ENCODE peak calls at places on chromosomes 3 and 15, in five cellular contexts. J, W, U, F and G are unnamed samples.

GRCh38 chr3:152051501-152052404 is 178.3 kb downstream of the SUCNR1 start:
- DNase-seq in J (peak), W (no peak), U (no peak), F (no peak), G (peak)

GRCh38 chr3:47000922-47001730 is 21.7 kb downstream of the NBEAL2 start:
- DNase-seq in J (no peak), W (no peak), U (no peak), F (no peak), G (no peak)

GRCh38 chr15:62068071-62068786 is 1.5 kb downstream of the C2CD4A start:
- DNase-seq in J (peak), W (peak), U (peak), F (no peak), G (peak)

GRCh38 chr3:50371133-50371670 is 11.9 kb upstream of the TMEM115 start:
- DNase-seq in J (no peak), W (no peak), U (no peak), F (no peak), G (peak)

GRCh38 chr15:79050341-79050740 is 40.2 kb downstream of the RASGRF1 start:
- DNase-seq in J (no peak), W (no peak), U (no peak), F (no peak), G (no peak)

GRCh38 chr15:74322558-74323180 is 44.8 kb downstream of the CYP11A1 start:
- DNase-seq in J (peak), W (peak), U (peak), F (peak), G (peak)

GRCh38 chr3:8985411-8985831 is 22.1 kb upstream of the RAD18 start:
- DNase-seq in J (no peak), W (no peak), U (no peak), F (no peak), G (no peak)

GRCh38 chr3:123652346-123652984 is 67.6 kb upstream of the HACD2 start:
- DNase-seq in J (peak), W (peak), U (peak), F (peak), G (peak)

GRCh38 chr15:92118162-92118935 is 264.8 kb downstream of the SLCO3A1 start:
- DNase-seq in J (no peak), W (no peak), U (no peak), F (no peak), G (no peak)

GRCh38 chr3:170467007-170467406 is 48.3 kb downstream of the CLDN11 start:
- DNase-seq in J (no peak), W (no peak), U (no peak), F (no peak), G (no peak)

GRCh38 chr3:119433613-119434325 is 29.6 kb downstream of the TMEM39A start:
- DNase-seq in J (no peak), W (no peak), U (no peak), F (no peak), G (no peak)

GRCh38 chr15:55816017-55816416 is 73.1 kb upstream of the PRTG start:
- DNase-seq in J (no peak), W (no peak), U (no peak), F (no peak), G (no peak)

GRCh38 chr3:52359116-52359855 is 43.2 kb downstream of the DNAH1 start:
- DNase-seq in J (no peak), W (no peak), U (no peak), F (no peak), G (no peak)

GRCh38 chr3:135694142-135694541 is 271.4 kb upstream of the PPP2R3A start:
- DNase-seq in J (no peak), W (no peak), U (no peak), F (no peak), G (no peak)

GRCh38 chr15:44102675-44103254 is 92.3 kb downstream of the FRMD5 start:
- DNase-seq in J (no peak), W (peak), U (no peak), F (no peak), G (no peak)

GRCh38 chr3:39668420-39668819 is 141.0 kb upstream of the MYRIP start:
- DNase-seq in J (peak), W (no peak), U (no peak), F (no peak), G (peak)

GRCh38 chr3:159779883-159780282 is 208.8 kb upstream of the IL12A start:
- DNase-seq in J (no peak), W (no peak), U (no peak), F (no peak), G (no peak)

GRCh38 chr15:51818156-51818555 is 11.3 kb upstream of the TMOD3 start:
- DNase-seq in J (no peak), W (no peak), U (no peak), F (no peak), G (no peak)

GRCh38 chr3:127274200-127274599 is 13.6 kb downstream of the PRR20G start:
- DNase-seq in J (no peak), W (no peak), U (peak), F (no peak), G (no peak)

GRCh38 chr15:85642693-85643058 is 152.0 kb downstream of the KLHL25 start:
- DNase-seq in J (no peak), W (peak), U (no peak), F (no peak), G (no peak)

GRCh38 chr3:131020122-131020693 is 6.4 kb downstream of the ASTE1 start:
- DNase-seq in J (peak), W (no peak), U (no peak), F (no peak), G (no peak)

GRCh38 chr3:56145410-56145809 is 322.9 kb downstream of the ERC2 start:
- DNase-seq in J (no peak), W (no peak), U (no peak), F (no peak), G (no peak)

GRCh38 chr3:114714237-114714636 is 420.4 kb downstream of the TIGIT start:
- DNase-seq in J (no peak), W (no peak), U (no peak), F (no peak), G (no peak)

GRCh38 chr3:190325923-190326322 is 3.7 kb upstream of the CLDN1 start:
- DNase-seq in J (no peak), W (no peak), U (no peak), F (no peak), G (peak)

GRCh38 chr3:44555753-44556152 is 760 bp downstream of the ZKSCAN7 start:
- DNase-seq in J (peak), W (no peak), U (no peak), F (no peak), G (peak)

GRCh38 chr3:39191773-39192172 is 622 bp downstream of the XIRP1 start:
- DNase-seq in J (no peak), W (no peak), U (no peak), F (no peak), G (no peak)

GRCh38 chr3:180789774-180790173 is 110.5 kb upstream of the CCDC39 start:
- DNase-seq in J (no peak), W (no peak), U (no peak), F (no peak), G (no peak)

GRCh38 chr3:141388823-141389617 is 20.7 kb downstream of the ZBTB38 start:
- DNase-seq in J (no peak), W (no peak), U (no peak), F (no peak), G (peak)

GRCh38 chr3:64321747-64322146 is 96.5 kb upstream of the PRICKLE2 start:
- DNase-seq in J (no peak), W (no peak), U (no peak), F (no peak), G (no peak)

GRCh38 chr3:59749291-59749690 is 699.5 kb upstream of the CFAP20DC start:
- DNase-seq in J (no peak), W (no peak), U (no peak), F (no peak), G (no peak)

GRCh38 chr15:81285461-81285860 is 38.5 kb downstream of the STARD5 start:
- DNase-seq in J (no peak), W (no peak), U (no peak), F (no peak), G (no peak)

GRCh38 chr15:80615783-80616391 is 79.2 kb upstream of the ABHD17C start:
- DNase-seq in J (no peak), W (peak), U (no peak), F (no peak), G (no peak)